ENCODE peak calls at places on chromosomes 11 and 22, in ten cellular contexts. One of them, this sample, is unnamed.

GRCh38 chr22:44026066-44026629 is 2.0 kb downstream of the PARVB start:
- DNase-seq in PC-9: no peak
- DNase-seq in left lung: peak
- DNase-seq in pancreas: no peak
- DNase-seq in A549: no peak
- DNase-seq in BJ: no peak
- DNase-seq in adrenal gland: no peak
- DNase-seq in naive thymus-derived CD4-positive, alpha-beta T cell: no peak
- DNase-seq in cardiac muscle cell: no peak
- DNase-seq in dorsolateral prefrontal cortex: no peak
- DNase-seq in this sample: no peak

GRCh38 chr11:77560605-77561004 is 29.1 kb upstream of the AQP11 start:
- DNase-seq in dorsolateral prefrontal cortex: no peak
- DNase-seq in left lung: no peak
- DNase-seq in A549: peak
- DNase-seq in PC-9: peak
- DNase-seq in naive thymus-derived CD4-positive, alpha-beta T cell: no peak
- DNase-seq in adrenal gland: no peak
- DNase-seq in pancreas: no peak
- DNase-seq in cardiac muscle cell: no peak
- DNase-seq in BJ: peak
- DNase-seq in this sample: no peak

GRCh38 chr11:47358731-47359051 is 6.2 kb upstream of the MYBPC3 start:
- DNase-seq in pancreas: peak
- DNase-seq in left lung: no peak
- DNase-seq in A549: no peak
- DNase-seq in cardiac muscle cell: no peak
- DNase-seq in BJ: no peak
- DNase-seq in dorsolateral prefrontal cortex: no peak
- DNase-seq in naive thymus-derived CD4-positive, alpha-beta T cell: no peak
- DNase-seq in PC-9: peak
- DNase-seq in adrenal gland: no peak
- DNase-seq in this sample: no peak

GRCh38 chr11:107857550-107858216 is 904 bp downstream of the SLC35F2 start:
- DNase-seq in adrenal gland: no peak
- DNase-seq in pancreas: no peak
- DNase-seq in left lung: no peak
- DNase-seq in PC-9: no peak
- DNase-seq in dorsolateral prefrontal cortex: no peak
- DNase-seq in cardiac muscle cell: peak
- DNase-seq in A549: peak
- DNase-seq in BJ: no peak
- DNase-seq in naive thymus-derived CD4-positive, alpha-beta T cell: no peak
- DNase-seq in this sample: no peak

GRCh38 chr11:30196400-30197206 is 34.2 kb upstream of the FSHB start:
- DNase-seq in dorsolateral prefrontal cortex: peak
- DNase-seq in adrenal gland: peak
- DNase-seq in A549: peak
- DNase-seq in PC-9: no peak
- DNase-seq in BJ: no peak
- DNase-seq in left lung: peak
- DNase-seq in pancreas: peak
- DNase-seq in cardiac muscle cell: peak
- DNase-seq in naive thymus-derived CD4-positive, alpha-beta T cell: no peak
- DNase-seq in this sample: no peak

GRCh38 chr22:42959472-42960145 is 55.3 kb downstream of the PACSIN2 start:
- DNase-seq in naive thymus-derived CD4-positive, alpha-beta T cell: no peak
- DNase-seq in cardiac muscle cell: peak
- DNase-seq in A549: peak
- DNase-seq in pancreas: no peak
- DNase-seq in left lung: no peak
- DNase-seq in BJ: no peak
- DNase-seq in dorsolateral prefrontal cortex: no peak
- DNase-seq in adrenal gland: peak
- DNase-seq in PC-9: peak
- DNase-seq in this sample: no peak

GRCh38 chr11:75233688-75234295 is 6.8 kb upstream of the TPBGL start:
- DNase-seq in left lung: no peak
- DNase-seq in naive thymus-derived CD4-positive, alpha-beta T cell: no peak
- DNase-seq in pancreas: no peak
- DNase-seq in adrenal gland: peak
- DNase-seq in cardiac muscle cell: peak
- DNase-seq in A549: peak
- DNase-seq in PC-9: peak
- DNase-seq in BJ: no peak
- DNase-seq in dorsolateral prefrontal cortex: no peak
- DNase-seq in this sample: no peak

GRCh38 chr11:33920838-33921613 is 29.1 kb upstream of the LMO2 start:
- DNase-seq in cardiac muscle cell: no peak
- DNase-seq in PC-9: no peak
- DNase-seq in adrenal gland: no peak
- DNase-seq in A549: no peak
- DNase-seq in BJ: no peak
- DNase-seq in pancreas: no peak
- DNase-seq in left lung: no peak
- DNase-seq in naive thymus-derived CD4-positive, alpha-beta T cell: no peak
- DNase-seq in dorsolateral prefrontal cortex: no peak
- DNase-seq in this sample: no peak

GRCh38 chr22:43228330-43228729 is 41.4 kb upstream of the TTLL12 start:
- DNase-seq in A549: peak
- DNase-seq in pancreas: no peak
- DNase-seq in dorsolateral prefrontal cortex: no peak
- DNase-seq in BJ: no peak
- DNase-seq in PC-9: no peak
- DNase-seq in naive thymus-derived CD4-positive, alpha-beta T cell: no peak
- DNase-seq in left lung: no peak
- DNase-seq in cardiac muscle cell: peak
- DNase-seq in adrenal gland: peak
- DNase-seq in this sample: no peak

GRCh38 chr11:88292156-88292844 is 45.2 kb downstream of the CTSC start:
- DNase-seq in A549: peak
- DNase-seq in pancreas: peak
- DNase-seq in BJ: no peak
- DNase-seq in naive thymus-derived CD4-positive, alpha-beta T cell: no peak
- DNase-seq in dorsolateral prefrontal cortex: no peak
- DNase-seq in adrenal gland: peak
- DNase-seq in left lung: no peak
- DNase-seq in PC-9: no peak
- DNase-seq in cardiac muscle cell: peak
- DNase-seq in this sample: no peak

GRCh38 chr11:61947486-61948210 is 2.5 kb upstream of the BEST1 start:
- DNase-seq in BJ: no peak
- DNase-seq in adrenal gland: peak
- DNase-seq in pancreas: peak
- DNase-seq in naive thymus-derived CD4-positive, alpha-beta T cell: peak
- DNase-seq in A549: peak
- DNase-seq in PC-9: peak
- DNase-seq in cardiac muscle cell: peak
- DNase-seq in left lung: no peak
- DNase-seq in dorsolateral prefrontal cortex: peak
- DNase-seq in this sample: peak

GRCh38 chr11:47406896-47407745 is 1.3 kb upstream of the SLC39A13 start:
- DNase-seq in pancreas: no peak
- DNase-seq in dorsolateral prefrontal cortex: no peak
- DNase-seq in adrenal gland: peak
- DNase-seq in PC-9: peak
- DNase-seq in A549: no peak
- DNase-seq in cardiac muscle cell: no peak
- DNase-seq in BJ: no peak
- DNase-seq in left lung: peak
- DNase-seq in naive thymus-derived CD4-positive, alpha-beta T cell: no peak
- DNase-seq in this sample: no peak

GRCh38 chr22:45284705-45285305 is at the start of gene UPK3A:
- DNase-seq in A549: no peak
- DNase-seq in BJ: no peak
- DNase-seq in PC-9: peak
- DNase-seq in cardiac muscle cell: peak
- DNase-seq in left lung: peak
- DNase-seq in dorsolateral prefrontal cortex: peak
- DNase-seq in adrenal gland: peak
- DNase-seq in naive thymus-derived CD4-positive, alpha-beta T cell: peak
- DNase-seq in pancreas: peak
- DNase-seq in this sample: peak
- H3K4me3 ChIP-seq in A549: peak
- H3K4me3 ChIP-seq in BJ: no peak
- H3K4me3 ChIP-seq in PC-9: peak
- H3K4me3 ChIP-seq in cardiac muscle cell: peak
- H3K4me3 ChIP-seq in left lung: no peak
- H3K4me3 ChIP-seq in dorsolateral prefrontal cortex: peak
- H3K4me3 ChIP-seq in adrenal gland: peak
- H3K4me3 ChIP-seq in naive thymus-derived CD4-positive, alpha-beta T cell: peak
- H3K4me3 ChIP-seq in pancreas: no peak
- H3K4me3 ChIP-seq in this sample: peak

GRCh38 chr22:49481651-49482399 is 345.8 kb downstream of the BRD1 start:
- DNase-seq in pancreas: no peak
- DNase-seq in PC-9: no peak
- DNase-seq in A549: no peak
- DNase-seq in dorsolateral prefrontal cortex: no peak
- DNase-seq in adrenal gland: no peak
- DNase-seq in naive thymus-derived CD4-positive, alpha-beta T cell: no peak
- DNase-seq in BJ: no peak
- DNase-seq in left lung: no peak
- DNase-seq in cardiac muscle cell: no peak
- DNase-seq in this sample: no peak
- H3K4me3 ChIP-seq in pancreas: no peak
- H3K4me3 ChIP-seq in PC-9: peak
- H3K4me3 ChIP-seq in A549: peak
- H3K4me3 ChIP-seq in dorsolateral prefrontal cortex: no peak
- H3K4me3 ChIP-seq in adrenal gland: peak
- H3K4me3 ChIP-seq in naive thymus-derived CD4-positive, alpha-beta T cell: no peak
- H3K4me3 ChIP-seq in BJ: no peak
- H3K4me3 ChIP-seq in left lung: no peak
- H3K4me3 ChIP-seq in cardiac muscle cell: no peak
- H3K4me3 ChIP-seq in this sample: no peak

DNA sequence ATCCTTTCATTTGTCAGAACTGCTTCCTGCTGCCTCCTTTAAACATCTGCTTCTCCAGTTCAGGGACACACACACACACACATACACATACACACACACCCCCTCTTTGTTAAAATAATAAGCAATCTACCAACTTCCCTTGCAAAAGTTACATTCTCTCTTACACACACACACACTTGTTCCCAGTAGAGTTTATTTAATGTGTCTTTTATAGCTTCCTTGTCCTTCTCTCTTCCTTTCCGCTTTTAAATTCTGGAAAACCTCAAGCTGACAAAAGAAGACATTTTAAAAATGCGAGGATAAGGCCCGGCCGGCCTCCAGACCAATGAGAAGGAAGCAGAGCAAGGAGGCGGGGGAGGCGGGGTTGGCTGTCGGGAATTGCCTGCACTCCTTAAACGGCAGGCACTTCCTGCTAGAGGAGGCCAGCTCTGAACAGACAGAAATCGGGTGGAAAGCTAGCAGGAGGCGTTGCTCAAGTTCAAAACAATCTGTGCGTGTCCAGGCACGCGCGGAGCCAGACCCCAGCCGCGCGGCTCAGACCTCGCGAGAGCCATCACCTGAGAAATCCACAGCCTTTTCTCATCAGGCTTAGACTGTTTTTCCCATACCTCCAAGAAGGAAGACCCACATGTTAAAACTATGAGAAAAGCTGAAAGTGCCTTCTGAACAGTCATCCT is 99.9 kb downstream of the MAML2 start:
- DNase-seq in adrenal gland: peak
- DNase-seq in PC-9: peak
- DNase-seq in dorsolateral prefrontal cortex: peak
- DNase-seq in left lung: peak
- DNase-seq in A549: peak
- DNase-seq in naive thymus-derived CD4-positive, alpha-beta T cell: peak
- DNase-seq in pancreas: peak
- DNase-seq in BJ: peak
- DNase-seq in cardiac muscle cell: peak
- DNase-seq in this sample: peak
- H3K4me3 ChIP-seq in adrenal gland: peak
- H3K4me3 ChIP-seq in PC-9: peak
- H3K4me3 ChIP-seq in dorsolateral prefrontal cortex: peak
- H3K4me3 ChIP-seq in left lung: peak
- H3K4me3 ChIP-seq in A549: peak
- H3K4me3 ChIP-seq in naive thymus-derived CD4-positive, alpha-beta T cell: peak
- H3K4me3 ChIP-seq in pancreas: peak
- H3K4me3 ChIP-seq in BJ: peak
- H3K4me3 ChIP-seq in cardiac muscle cell: peak
- H3K4me3 ChIP-seq in this sample: peak

GRCh38 chr11:67419330-67420049 is 4.0 kb downstream of the CARNS1 start:
- DNase-seq in left lung: no peak
- DNase-seq in cardiac muscle cell: no peak
- DNase-seq in dorsolateral prefrontal cortex: no peak
- DNase-seq in BJ: no peak
- DNase-seq in PC-9: no peak
- DNase-seq in naive thymus-derived CD4-positive, alpha-beta T cell: no peak
- DNase-seq in pancreas: peak
- DNase-seq in A549: no peak
- DNase-seq in adrenal gland: no peak
- DNase-seq in this sample: peak

GRCh38 chr11:67417425-67417824 is 1.9 kb downstream of the CARNS1 start:
- DNase-seq in left lung: no peak
- DNase-seq in adrenal gland: no peak
- DNase-seq in PC-9: no peak
- DNase-seq in pancreas: peak
- DNase-seq in dorsolateral prefrontal cortex: no peak
- DNase-seq in A549: no peak
- DNase-seq in naive thymus-derived CD4-positive, alpha-beta T cell: no peak
- DNase-seq in cardiac muscle cell: no peak
- DNase-seq in BJ: no peak
- DNase-seq in this sample: no peak

GRCh38 chr11:67416416-67417335 is 1.2 kb downstream of the CARNS1 start:
- DNase-seq in cardiac muscle cell: no peak
- DNase-seq in adrenal gland: no peak
- DNase-seq in PC-9: no peak
- DNase-seq in pancreas: peak
- DNase-seq in BJ: no peak
- DNase-seq in A549: peak
- DNase-seq in left lung: no peak
- DNase-seq in naive thymus-derived CD4-positive, alpha-beta T cell: peak
- DNase-seq in dorsolateral prefrontal cortex: no peak
- DNase-seq in this sample: peak

GRCh38 chr11:67420147-67420645 is 4.7 kb downstream of the CARNS1 start:
- DNase-seq in naive thymus-derived CD4-positive, alpha-beta T cell: no peak
- DNase-seq in A549: no peak
- DNase-seq in adrenal gland: no peak
- DNase-seq in pancreas: peak
- DNase-seq in cardiac muscle cell: no peak
- DNase-seq in left lung: no peak
- DNase-seq in BJ: no peak
- DNase-seq in dorsolateral prefrontal cortex: no peak
- DNase-seq in PC-9: no peak
- DNase-seq in this sample: no peak

GRCh38 chr11:67418476-67419281 is 3.2 kb downstream of the CARNS1 start:
- DNase-seq in PC-9: no peak
- DNase-seq in BJ: no peak
- DNase-seq in naive thymus-derived CD4-positive, alpha-beta T cell: peak
- DNase-seq in adrenal gland: no peak
- DNase-seq in cardiac muscle cell: no peak
- DNase-seq in dorsolateral prefrontal cortex: no peak
- DNase-seq in A549: no peak
- DNase-seq in left lung: peak
- DNase-seq in pancreas: peak
- DNase-seq in this sample: peak
- H3K4me3 ChIP-seq in PC-9: no peak
- H3K4me3 ChIP-seq in BJ: no peak
- H3K4me3 ChIP-seq in naive thymus-derived CD4-positive, alpha-beta T cell: peak
- H3K4me3 ChIP-seq in adrenal gland: no peak
- H3K4me3 ChIP-seq in cardiac muscle cell: no peak
- H3K4me3 ChIP-seq in dorsolateral prefrontal cortex: no peak
- H3K4me3 ChIP-seq in A549: no peak
- H3K4me3 ChIP-seq in left lung: no peak
- H3K4me3 ChIP-seq in pancreas: no peak
- H3K4me3 ChIP-seq in this sample: peak

This sample was measured in CD8-positive, alpha-beta T cell.